ENCODE peak calls at places on chromosomes 6 and 20, in seven cellular contexts. H, U, V, D, G, B and Z are unnamed samples.

GRCh38 chr6:111661541-111662041 is 55.9 kb upstream of the TRAF3IP2 start:
- DNase-seq in H (no peak), B (peak; percentile 42), V (no peak), U (no peak), G (no peak), D (no peak), Z (no peak)

GRCh38 chr20:37602634-37603033 is 75.0 kb upstream of the BLCAP start:
- DNase-seq in V (no peak), U (no peak), D (no peak), G (no peak), H (no peak), B (no peak), Z (no peak)

GRCh38 chr6:112289039-112289566 is 34.7 kb upstream of the LAMA4 start:
- DNase-seq in H (no peak), G (peak; percentile 25), B (peak; percentile 23), U (no peak), D (no peak), V (no peak), Z (no peak)

GRCh38 chr20:50242863-50243609 is 52.4 kb downstream of the CEBPB start:
- DNase-seq in H (no peak), V (no peak), D (no peak), G (no peak), U (peak; percentile 80), B (no peak), Z (no peak)

GRCh38 chr20:4794846-4795245 is 73.1 kb downstream of the PRND start:
- DNase-seq in B (no peak), G (no peak), V (no peak), H (no peak), D (no peak), U (no peak), Z (no peak)

GRCh38 chr6:147209762-147210449 is 5.7 kb downstream of the STXBP5 start:
- DNase-seq in V (no peak), D (no peak), U (no peak), G (no peak), H (no peak), B (no peak), Z (no peak)

GRCh38 chr20:63123326-63123725 is 92.6 kb downstream of the YTHDF1 start:
- DNase-seq in U (peak; percentile 66), H (peak; percentile 46), V (no peak), G (no peak), B (no peak), D (no peak), Z (no peak)

GRCh38 chr6:168915855-168916254 is 337.8 kb downstream of the THBS2 start:
- DNase-seq in G (no peak), B (no peak), H (no peak), D (no peak), U (no peak), V (no peak), Z (no peak)

GRCh38 chr6:6438286-6438685 is 117.8 kb upstream of the F13A1 start:
- DNase-seq in U (no peak), G (no peak), V (no peak), B (no peak), D (no peak), H (no peak), Z (no peak)

GRCh38 chr6:25499851-25500250 is 152.2 kb upstream of the SCGN start:
- DNase-seq in U (peak; percentile 50), G (no peak), B (no peak), D (no peak), V (no peak), H (no peak), Z (no peak)

GRCh38 chr20:21052241-21052640 is 53.9 kb downstream of the LINC00237 start:
- DNase-seq in D (no peak), G (no peak), B (no peak), H (no peak), V (no peak), U (no peak), Z (no peak)

GRCh38 chr6:20605061-20605460 is 70.8 kb downstream of the CDKAL1 start:
- DNase-seq in B (no peak), U (no peak), G (no peak), D (no peak), V (no peak), H (no peak), Z (no peak)

GRCh38 chr20:10667077-10667401 is 6.8 kb downstream of the JAG1 start:
- DNase-seq in D (no peak), B (no peak), V (no peak), G (no peak), H (no peak), U (peak; percentile 67), Z (no peak)

GRCh38 chr20:24968278-24968677 is 19.2 kb downstream of the CST7 start:
- DNase-seq in U (no peak), H (no peak), V (no peak), D (no peak), B (no peak), G (peak; percentile 14), Z (no peak)

GRCh38 chr6:3571836-3572235 is 115.0 kb upstream of the SLC22A23 start:
- DNase-seq in U (no peak), V (no peak), H (no peak), D (no peak), G (no peak), B (no peak), Z (no peak)

GRCh38 chr6:37024665-37025337 is 19.3 kb downstream of the FGD2 start:
- DNase-seq in U (peak; percentile 88), G (peak; percentile 70), H (no peak), V (no peak), D (no peak), B (no peak), Z (no peak)

GRCh38 chr6:25150863-25151262 is 128.3 kb upstream of the CARMIL1 start:
- DNase-seq in D (no peak), B (no peak), U (no peak), H (no peak), V (no peak), G (no peak), Z (no peak)

GRCh38 chr6:7165736-7166296 is 58.1 kb downstream of the RREB1 start:
- DNase-seq in G (no peak), U (no peak), B (no peak), D (no peak), H (no peak), V (no peak), Z (no peak)

GRCh38 chr20:13683833-13684232 is 45.1 kb upstream of the TASP1 start:
- DNase-seq in H (no peak), V (no peak), D (no peak), B (no peak), U (no peak), G (no peak), Z (no peak)

GRCh38 chr20:43043887-43044286 is 145.8 kb downstream of the PTPRT start:
- DNase-seq in V (no peak), B (peak; percentile 67), D (no peak), H (no peak), G (no peak), U (no peak), Z (no peak)

GRCh38 chr6:148332088-148332487 is 10.6 kb upstream of the SASH1 start:
- DNase-seq in G (no peak), V (no peak), B (no peak), H (no peak), D (no peak), U (no peak), Z (no peak)

DNA sequence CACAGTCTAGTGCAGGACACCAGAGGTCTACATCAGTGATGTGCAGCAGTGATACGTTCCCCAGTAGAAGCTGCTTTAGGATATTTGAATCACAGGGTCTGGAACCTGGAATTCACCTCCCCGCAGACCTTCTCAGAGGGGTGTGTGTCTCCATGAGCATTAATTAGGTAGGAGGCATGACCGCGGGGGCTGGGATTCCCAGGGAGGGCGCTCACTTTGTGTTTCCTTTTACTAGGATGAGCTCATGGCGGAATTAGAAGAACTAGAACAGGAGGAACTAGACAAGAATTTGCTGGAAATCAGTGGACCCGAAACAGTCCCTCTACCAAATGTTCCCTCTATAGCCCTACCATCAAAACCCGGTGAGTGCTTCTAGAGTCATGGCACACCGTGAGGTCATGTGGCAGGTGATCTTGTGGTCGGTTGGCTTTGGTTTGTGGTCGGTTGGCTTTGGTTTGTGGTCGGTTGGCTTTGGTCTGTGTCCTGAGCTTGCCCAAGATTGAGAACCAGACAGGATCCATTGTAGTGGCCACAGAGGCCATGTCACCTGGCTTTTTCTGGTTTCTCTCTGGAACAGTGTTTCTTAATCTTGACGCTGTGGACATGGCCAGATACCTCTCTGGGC is 40.8 kb downstream of the CHMP4B start:
- DNase-seq in D (no peak), H (no peak), G (no peak), U (no peak), B (no peak), V (no peak), Z (no peak)
- H3K4me1 ChIP-seq in D (peaks cover 6% of the 10 kb centered on the region), H (no peaks in the 10 kb centered on the region), G (peaks cover 2% of the 10 kb centered on the region), U (no peaks in the 10 kb centered on the region), B (no peaks in the 10 kb centered on the region), V (peaks cover 37% of the 10 kb centered on the region), Z (peaks cover 19% of the 10 kb centered on the region)

DNA sequence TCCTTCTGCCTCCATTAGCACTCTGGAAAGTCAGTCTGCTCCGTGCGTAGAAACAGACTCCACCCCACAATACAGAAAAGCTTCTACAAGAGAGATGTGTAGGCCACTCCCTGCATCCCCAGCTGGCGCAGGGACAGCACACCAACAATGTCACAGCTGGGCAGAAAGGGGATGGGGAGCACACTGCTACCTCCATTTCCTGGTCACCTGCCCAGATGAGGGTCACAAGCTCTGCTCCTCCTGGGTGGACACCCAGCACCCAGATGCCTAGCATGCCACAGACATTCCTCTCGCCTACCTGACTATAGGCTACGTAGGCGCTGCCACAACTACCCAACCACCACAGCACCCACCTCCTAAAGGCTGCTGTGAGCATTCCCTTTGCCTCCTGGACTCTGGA is 12.2 kb downstream of the BEND3 start:
- DNase-seq in B (no peak), H (no peak), G (no peak), V (no peak), U (no peak), D (no peak), Z (no peak)
- H3K27ac ChIP-seq in B (peak overlapping the region; percentile 68), H (no peak overlapping the region), G (no peak overlapping the region), V (no peak overlapping the region), U (no peak overlapping the region), D (no peak overlapping the region), Z (no peak overlapping the region)

DNA sequence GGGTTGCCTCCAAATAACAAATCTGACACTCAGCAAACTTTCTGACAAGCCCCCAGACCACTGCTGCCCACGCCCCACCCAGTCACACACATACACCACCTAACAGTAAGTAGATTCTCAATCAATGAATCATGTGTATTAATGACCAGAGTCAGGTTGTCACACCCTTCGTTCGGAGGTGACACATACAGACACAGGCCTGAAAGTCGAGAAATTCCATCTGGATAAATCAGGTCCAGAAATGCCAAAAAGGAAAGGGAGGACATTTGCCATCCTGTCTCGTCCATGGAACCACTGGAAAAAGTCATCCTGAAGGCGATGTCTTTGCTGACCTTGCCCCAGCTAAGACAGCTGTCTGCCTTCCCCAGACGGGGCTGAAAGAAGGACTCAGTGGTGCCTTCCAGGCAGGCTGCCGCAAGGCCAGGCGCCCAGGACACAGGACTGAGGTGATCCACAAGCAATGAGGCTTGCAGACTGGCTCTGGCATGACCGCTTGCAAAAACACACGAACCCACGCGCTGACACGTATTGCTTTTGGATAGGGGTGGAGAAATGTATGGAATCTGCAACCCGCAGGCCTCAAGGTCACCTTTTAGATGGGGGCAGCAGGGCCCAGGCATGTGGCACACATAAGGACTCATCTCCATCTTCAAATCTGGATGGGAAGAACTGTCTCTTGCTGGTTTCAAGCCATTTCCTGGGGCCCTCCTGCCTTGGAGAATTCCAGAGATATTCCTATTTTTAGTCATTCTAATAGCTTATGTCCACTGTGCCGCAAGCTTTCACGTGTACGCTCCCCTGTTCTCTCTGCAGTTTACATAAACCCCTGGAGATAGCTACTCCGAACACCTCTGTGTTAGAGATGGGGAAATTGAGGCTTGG is 9.0 kb downstream of the NFATC2 start:
- DNase-seq in U (peak; percentile 85), V (no peak), B (no peak), G (no peak), D (no peak), H (no peak), Z (no peak)
- H3K4me1 ChIP-seq in U (peaks cover 21% of the 10 kb centered on the region), V (peaks cover 93% of the 10 kb centered on the region), B (peaks cover 72% of the 10 kb centered on the region), G (no peaks in the 10 kb centered on the region), D (peaks cover 76% of the 10 kb centered on the region), H (peaks cover 15% of the 10 kb centered on the region), Z (peaks cover 93% of the 10 kb centered on the region)

GRCh38 chr6:41266555-41266954 is 19.9 kb downstream of the TREM1 start:
- DNase-seq in U (no peak), G (no peak), B (no peak), V (no peak), H (no peak), D (no peak), Z (no peak)
- H3K27ac ChIP-seq in U (no peak overlapping the region), G (no peak overlapping the region), B (no peak overlapping the region), V (no peak overlapping the region), H (no peak overlapping the region), D (no peak overlapping the region), Z (no peak overlapping the region)